ENCODE peak calls at places on chromosomes 3 and 15, in ten cellular contexts. G is transverse colon, L is GM12891, W is uterus, V is adrenal gland, H is heart left ventricle, T is NB4, Z is GM12878, S is right lobe of liver, P is A549. J is an unnamed sample.

GRCh38 chr3:46538803-46539442 is 27.2 kb downstream of the LRRC2 start:
- DNase-seq in G (peak; percentile 83), L (peak; percentile 31), W (no peak), V (peak; percentile 46), H (peak; percentile 44), T (peak; percentile 86), Z (peak; percentile 97), S (peak; percentile 54), P (no peak), J (no peak)

GRCh38 chr3:4411236-4411635 is 55.8 kb downstream of the SUMF1 start:
- DNase-seq in G (no peak), L (no peak), W (no peak), V (no peak), H (no peak), T (no peak), Z (no peak), S (no peak), P (no peak), J (no peak)

GRCh38 chr3:50274371-50275104 is 4.3 kb upstream of the LSMEM2 start:
- DNase-seq in G (peak; percentile 84), L (peak; percentile 71), W (peak; percentile 65), V (peak; percentile 86), H (no peak), T (peak; percentile 81), Z (no peak), S (peak; percentile 75), P (peak; percentile 81), J (peak; percentile 82)

GRCh38 chr3:189049458-189050231 is 122.1 kb upstream of the TPRG1 start:
- DNase-seq in G (no peak), L (no peak), W (no peak), V (no peak), H (no peak), T (no peak), Z (no peak), S (no peak), P (no peak), J (no peak)

GRCh38 chr3:99895706-99896441 is 78.2 kb downstream of the CMSS1 start:
- DNase-seq in G (no peak), L (no peak), W (no peak), V (no peak), H (no peak), T (peak; percentile 83), Z (no peak), S (no peak), P (peak; percentile 48), J (peak; percentile 6)

GRCh38 chr15:92984161-92984560 is 84.0 kb downstream of the CHD2 start:
- DNase-seq in G (no peak), L (no peak), W (no peak), V (no peak), H (no peak), T (no peak), Z (no peak), S (no peak), P (no peak), J (no peak)

GRCh38 chr3:14371573-14372474 is 30.6 kb upstream of the SLC6A6 start:
- DNase-seq in G (peak; percentile 91), L (peak; percentile 53), W (peak; percentile 36), V (peak; percentile 90), H (peak; percentile 86), T (peak; percentile 56), Z (no peak), S (peak; percentile 81), P (peak; percentile 87), J (peak; percentile 86)

GRCh38 chr3:64494530-64494929 is 193.3 kb downstream of the ADAMTS9 start:
- DNase-seq in G (no peak), L (no peak), W (no peak), V (no peak), H (no peak), T (no peak), Z (no peak), S (no peak), P (no peak), J (no peak)

GRCh38 chr3:12484983-12485327 is 675 bp downstream of the TSEN2 start:
- DNase-seq in G (no peak), L (no peak), W (no peak), V (no peak), H (no peak), T (no peak), Z (no peak), S (no peak), P (no peak), J (no peak)

GRCh38 chr3:12483872-12484197 is 445 bp upstream of the TSEN2 start:
- DNase-seq in G (no peak), L (no peak), W (no peak), V (peak; percentile 34), H (no peak), T (no peak), Z (no peak), S (no peak), P (no peak), J (no peak)

GRCh38 chr3:12486001-12486400 is 1.7 kb downstream of the TSEN2 start:
- DNase-seq in G (no peak), L (no peak), W (no peak), V (no peak), H (no peak), T (peak; percentile 14), Z (no peak), S (no peak), P (no peak), J (no peak)

GRCh38 chr3:12483364-12483763 is 916 bp upstream of the TSEN2 start:
- DNase-seq in G (no peak), L (no peak), W (no peak), V (no peak), H (no peak), T (no peak), Z (no peak), S (no peak), P (no peak), J (peak; percentile 39)

GRCh38 chr3:12484198-12484982 is at the start of gene TSEN2:
- DNase-seq in G (peak; percentile 96), L (peak; percentile 92), W (peak; percentile 90), V (peak; percentile 94), H (peak; percentile 92), T (peak; percentile 96), Z (peak; percentile 88), S (peak; percentile 96), P (peak; percentile 95), J (peak; percentile 98)
- TF ChIP-seq POLR2A in G (peak; percentile 93), L (peak; percentile 72), W (peak; percentile 93), V (peak; percentile 91), H (no peak), T (peak; percentile 93), Z (peak; percentile 92), S (peak; percentile 95), P (peak; percentile 95), J (peak; percentile 77)

DNA sequence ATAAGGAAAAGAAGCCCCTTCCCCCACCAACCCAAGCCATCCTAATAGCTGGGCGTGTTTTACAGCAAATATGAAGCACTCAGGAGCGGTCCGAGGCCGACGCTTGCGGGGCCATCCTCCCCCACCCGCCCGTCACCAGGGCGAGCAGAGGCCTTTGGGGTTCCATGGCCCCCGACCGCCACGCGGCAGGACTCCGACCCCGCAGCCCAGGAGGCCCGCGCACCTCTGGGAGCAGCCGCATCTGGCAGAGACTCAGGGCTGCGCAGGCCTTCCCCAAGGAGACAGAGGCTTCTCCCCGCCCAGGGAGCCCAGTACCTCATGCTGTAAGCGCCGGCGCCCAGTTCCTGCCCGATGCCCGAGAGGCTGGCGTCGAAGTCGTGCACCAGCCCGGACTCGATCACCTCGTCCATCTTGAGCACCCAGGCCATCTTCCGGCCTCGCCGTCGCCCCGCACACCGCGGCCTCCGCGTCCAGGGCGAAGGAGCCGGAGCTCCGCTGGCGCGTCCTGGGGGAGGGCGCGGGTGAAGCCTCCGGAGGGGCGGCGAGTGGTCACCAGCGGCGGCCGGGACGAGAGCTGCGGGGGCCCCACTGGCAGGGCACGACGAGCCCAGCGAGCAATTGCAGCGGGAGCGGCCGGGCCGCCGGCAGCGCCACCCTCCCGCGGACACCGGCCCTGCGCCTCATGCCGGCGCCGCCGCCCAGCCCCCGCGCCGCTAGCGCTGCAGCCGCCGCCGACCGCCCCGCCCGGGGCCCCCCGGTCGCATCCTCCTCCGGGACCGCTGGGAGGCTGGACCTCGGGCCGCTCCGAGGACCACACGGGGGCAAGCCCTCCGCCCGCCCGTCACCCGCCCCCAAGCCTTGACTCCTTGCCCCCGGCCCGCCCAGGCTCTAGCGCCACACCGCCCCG is 531 bp downstream of the UBP1 start:
- DNase-seq in G (peak; percentile 56), L (peak; percentile 16), W (peak; percentile 47), V (peak; percentile 72), H (peak; percentile 45), T (peak; percentile 65), Z (no peak), S (peak; percentile 60), P (peak; percentile 54), J (peak; percentile 76)
- TF ChIP-seq POLR2A in G (peak; percentile 60), L (peak; percentile 71), W (no peak), V (peak; percentile 75), H (no peak), T (no peak), Z (peak; percentile 86), S (peak; percentile 80), P (no peak), J (no peak)

GRCh38 chr3:169128579-169128978 is 534.9 kb downstream of the MECOM start:
- DNase-seq in G (no peak), L (no peak), W (no peak), V (no peak), H (no peak), T (no peak), Z (no peak), S (no peak), P (no peak), J (no peak)

GRCh38 chr3:169133178-169134161 is 530.0 kb downstream of the MECOM start:
- DNase-seq in G (no peak), L (no peak), W (no peak), V (no peak), H (no peak), T (peak; percentile 7), Z (no peak), S (no peak), P (no peak), J (no peak)

GRCh38 chr3:169134194-169134593 is 529.3 kb downstream of the MECOM start:
- DNase-seq in G (no peak), L (no peak), W (no peak), V (no peak), H (no peak), T (no peak), Z (no peak), S (no peak), P (no peak), J (no peak)

GRCh38 chr3:169137076-169137475 is 526.4 kb downstream of the MECOM start:
- DNase-seq in G (no peak), L (no peak), W (no peak), V (no peak), H (no peak), T (no peak), Z (no peak), S (no peak), P (no peak), J (no peak)

DNA sequence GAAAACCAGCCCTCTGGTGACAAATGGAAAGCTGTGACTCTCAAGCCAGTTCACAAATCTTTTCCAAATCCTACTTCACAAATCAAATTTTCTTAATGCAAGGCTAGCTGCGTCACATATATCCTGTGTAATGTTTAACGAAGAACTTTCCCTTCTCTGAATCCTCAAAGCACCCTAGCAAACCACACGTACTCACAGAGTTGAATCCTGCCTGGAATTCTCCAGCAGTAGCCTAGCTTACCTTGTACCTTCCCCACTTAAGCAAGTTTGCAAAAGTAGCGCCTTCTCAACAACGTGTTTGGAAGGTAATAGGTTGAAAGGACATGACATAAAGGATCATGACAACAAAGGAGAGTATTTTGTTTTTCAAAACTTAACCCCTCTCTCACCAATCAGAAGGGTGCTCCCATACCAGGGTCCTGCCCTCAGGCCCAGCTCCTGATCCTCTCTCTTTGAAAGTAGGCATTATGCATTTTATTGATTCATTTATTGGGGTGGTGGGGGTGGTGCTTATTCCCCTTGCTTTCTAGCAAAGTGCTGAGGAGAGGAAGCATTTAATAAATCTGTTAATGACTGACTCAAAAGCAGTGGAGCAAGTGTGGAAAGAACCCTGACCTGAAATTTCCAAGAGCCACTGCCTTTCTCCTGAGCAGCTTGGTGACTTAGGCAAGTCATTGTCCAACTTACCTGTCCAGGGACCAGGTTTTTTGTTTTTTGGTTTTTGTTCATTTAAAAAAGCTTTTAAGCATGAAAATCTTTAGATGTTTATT is 531.6 kb downstream of the MECOM start:
- DNase-seq in G (no peak), L (no peak), W (no peak), V (no peak), H (no peak), T (no peak), Z (no peak), S (no peak), P (no peak), J (no peak)
- TF ChIP-seq POLR2A in G (no peak), L (no peak), W (no peak), V (no peak), H (no peak), T (no peak), Z (no peak), S (no peak), P (no peak), J (no peak)

DNA sequence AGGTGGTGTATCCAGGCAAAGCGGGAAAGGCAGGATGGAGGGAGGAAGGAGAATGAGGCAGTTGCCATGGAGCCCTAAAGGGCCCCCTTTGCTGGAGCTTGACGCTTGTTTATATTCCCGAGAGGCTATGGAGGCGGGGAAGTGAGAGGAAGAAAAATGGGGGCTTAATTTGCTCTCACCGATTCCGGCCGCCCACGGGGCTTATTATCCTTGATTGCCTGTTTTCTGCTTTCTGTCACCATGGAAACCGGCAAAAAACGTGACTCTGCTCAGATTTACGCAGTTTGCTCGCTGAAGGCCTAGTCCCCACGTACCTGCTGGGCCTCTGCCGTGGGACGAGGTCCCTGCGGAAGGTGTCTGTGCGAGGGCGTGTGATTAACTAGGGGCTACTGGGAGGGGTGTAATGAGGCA is 110.6 kb upstream of the NDN start:
- DNase-seq in G (no peak), L (no peak), W (peak; percentile 14), V (no peak), H (no peak), T (no peak), Z (no peak), S (no peak), P (no peak), J (no peak)
- TF ChIP-seq POLR2A in G (no peak), L (no peak), W (no peak), V (no peak), H (no peak), T (no peak), Z (no peak), S (no peak), P (no peak), J (no peak)